ENCODE peak calls at places on chromosomes 1 and 21, in four cellular contexts. V, K, H and J are unnamed samples.

GRCh38 chr1:117095237-117095636 is 26.3 kb downstream of the TRIM45 start:
- DNase-seq in V (no peak), K (no peak), H (no peak), J (no peak)

GRCh38 chr1:228939001-228939691 is 203.9 kb downstream of the RHOU start:
- DNase-seq in V (no peak), K (no peak), H (no peak), J (no peak)

GRCh38 chr1:72439036-72439435 is 156.7 kb upstream of the NEGR1 start:
- DNase-seq in V (no peak), K (no peak), H (no peak), J (no peak)

GRCh38 chr1:9066945-9067807 is 2.3 kb downstream of the SLC2A5 start:
- DNase-seq in V (no peak), K (peak), H (peak), J (no peak)

GRCh38 chr21:43290529-43291346 is 121.9 kb downstream of the CRYAA start:
- DNase-seq in V (no peak), K (no peak), H (no peak), J (no peak)

GRCh38 chr1:70864302-70864701 is 183.3 kb downstream of the PTGER3 start:
- DNase-seq in V (no peak), K (no peak), H (no peak), J (no peak)

GRCh38 chr1:231315887-231316286 is 21.8 kb downstream of the EXOC8 start:
- DNase-seq in V (no peak), K (peak), H (peak), J (peak)

GRCh38 chr1:15424981-15425380 is 13.3 kb upstream of the CTRC start:
- DNase-seq in V (no peak), K (no peak), H (no peak), J (no peak)

GRCh38 chr21:45831991-45832740 is 149.4 kb upstream of the COL6A1 start:
- DNase-seq in V (no peak), K (no peak), H (no peak), J (no peak)

GRCh38 chr21:41187537-41188025 is 19.6 kb downstream of the BACE2 start:
- DNase-seq in V (no peak), K (no peak), H (no peak), J (no peak)

GRCh38 chr1:205488074-205488723 is 16.3 kb upstream of the CDK18 start:
- DNase-seq in V (no peak), K (peak), H (peak), J (peak)

GRCh38 chr1:53929349-53929945 is 16.1 kb downstream of the IFT25 start:
- DNase-seq in V (no peak), K (no peak), H (no peak), J (no peak)

GRCh38 chr1:112995890-112996289 is 39.9 kb upstream of the SLC16A1 start:
- DNase-seq in V (no peak), K (no peak), H (no peak), J (no peak)

GRCh38 chr1:182637769-182638168 is 33.6 kb upstream of the RGS16 start:
- DNase-seq in V (no peak), K (no peak), H (no peak), J (no peak)

GRCh38 chr1:165344198-165344597 is 12.3 kb downstream of the LMX1A start:
- DNase-seq in V (no peak), K (no peak), H (no peak), J (no peak)

GRCh38 chr1:6121021-6121421 is 59.1 kb downstream of the CHD5 start:
- DNase-seq in V (no peak), K (no peak), H (no peak), J (no peak)

GRCh38 chr1:232529747-232530146 is 100.2 kb downstream of the SIPA1L2 start:
- DNase-seq in V (no peak), K (no peak), H (no peak), J (no peak)

DNA sequence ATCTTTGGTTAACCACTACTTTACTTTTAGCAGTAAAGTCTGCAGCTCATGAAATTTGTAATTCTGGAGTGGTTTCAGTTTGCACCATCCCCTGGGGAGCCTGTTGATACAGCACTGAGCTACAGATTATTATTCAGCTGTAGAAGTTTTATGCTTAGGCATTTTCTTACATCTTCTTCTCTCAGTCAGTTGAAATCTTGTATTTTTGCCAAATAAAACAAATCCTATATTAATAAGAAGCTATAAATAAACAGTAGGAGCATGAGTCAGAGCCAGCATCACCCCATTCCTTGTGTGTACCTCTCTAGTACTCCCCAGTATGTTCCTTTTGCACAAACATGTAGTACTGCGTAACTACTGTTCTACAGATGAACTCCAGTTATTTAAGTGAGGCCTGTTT is 118.9 kb downstream of the ATF6 start:
- DNase-seq in V (no peak), K (no peak), H (no peak), J (peak)
- TF ChIP-seq TARDBP in V (no peak), K (no peak), H (no peak), J (no peak)

DNA sequence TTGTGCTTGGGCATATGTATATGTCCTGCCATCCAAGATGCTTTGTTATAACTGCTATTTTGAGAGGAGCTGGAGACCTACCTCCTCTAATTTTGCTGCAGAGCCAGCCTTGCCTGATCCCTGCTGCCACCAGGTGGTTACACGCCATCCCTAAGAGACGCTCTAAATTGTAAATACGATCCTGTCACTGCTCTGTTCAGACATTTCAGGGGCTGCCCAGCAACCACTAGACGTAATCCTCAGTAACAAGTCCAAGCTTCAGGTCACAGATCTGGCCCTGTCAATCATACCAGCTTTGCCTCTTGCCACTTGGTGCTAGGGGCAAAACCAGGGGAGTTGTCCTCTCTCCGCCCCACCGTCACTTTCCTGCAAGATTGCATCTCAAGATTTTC is 32.9 kb downstream of the GPA33 start:
- DNase-seq in V (no peak), K (peak), H (peak), J (peak)
- TF ChIP-seq SP1 in V (no peak), K (no peak), H (no peak), J (no peak)

DNA sequence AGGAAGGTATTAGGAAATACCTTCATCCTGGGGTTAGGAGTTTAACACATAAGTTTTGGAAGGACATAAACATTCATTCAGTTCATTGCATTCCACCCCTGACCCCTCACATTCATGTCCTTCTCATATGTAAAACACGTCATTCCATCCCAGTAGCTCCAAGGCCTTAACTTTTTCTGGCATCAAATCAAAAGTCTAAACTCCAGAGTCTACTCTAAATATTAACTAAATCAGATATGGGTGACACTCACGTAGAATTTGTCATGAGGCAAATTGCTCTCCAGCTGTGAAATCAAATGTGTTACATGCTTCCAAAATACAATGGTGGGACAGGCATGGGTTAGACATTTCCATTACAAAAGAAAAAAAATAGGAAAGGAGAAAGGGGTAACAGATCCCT is 298.2 kb upstream of the LRRC7 start:
- DNase-seq in V (no peak), K (no peak), H (no peak), J (no peak)
- TF ChIP-seq FOXM1 in V (no peak), K (no peak), H (no peak), J (no peak)

DNA sequence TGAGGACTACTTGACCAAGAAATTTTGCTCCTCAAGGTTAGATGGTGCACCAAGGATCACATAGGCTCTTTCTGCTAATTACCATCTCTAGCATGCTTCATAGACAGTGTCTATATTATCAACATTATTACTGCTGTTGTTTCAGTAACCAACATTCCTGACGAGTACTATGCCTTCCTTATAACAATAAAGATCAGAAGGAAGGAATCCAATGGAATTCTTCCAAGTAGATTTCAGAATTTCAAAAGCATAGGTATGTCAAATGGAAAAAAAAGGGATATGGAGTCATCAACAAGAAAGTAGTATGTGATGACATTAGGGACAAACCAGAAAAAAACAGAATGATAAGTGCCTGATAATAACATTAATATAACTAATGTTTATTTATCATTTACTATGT is 39.6 kb upstream of the LPGAT1 start:
- DNase-seq in V (no peak), K (no peak), H (no peak), J (no peak)
- TF ChIP-seq TARDBP in V (no peak), K (no peak), H (no peak), J (no peak)

GRCh38 chr1:84146375-84147032 is 2.4 kb downstream of the PRKACB start:
- DNase-seq in V (no peak), K (no peak), H (no peak), J (no peak)

GRCh38 chr1:84141177-84142003 is 2.7 kb upstream of the PRKACB start:
- DNase-seq in V (no peak), K (no peak), H (no peak), J (no peak)

GRCh38 chr1:84145051-84145450 is 980 bp downstream of the PRKACB start:
- DNase-seq in V (no peak), K (no peak), H (no peak), J (no peak)

GRCh38 chr1:84148758-84149157 is 4.7 kb downstream of the PRKACB start:
- DNase-seq in V (no peak), K (no peak), H (no peak), J (no peak)

DNA sequence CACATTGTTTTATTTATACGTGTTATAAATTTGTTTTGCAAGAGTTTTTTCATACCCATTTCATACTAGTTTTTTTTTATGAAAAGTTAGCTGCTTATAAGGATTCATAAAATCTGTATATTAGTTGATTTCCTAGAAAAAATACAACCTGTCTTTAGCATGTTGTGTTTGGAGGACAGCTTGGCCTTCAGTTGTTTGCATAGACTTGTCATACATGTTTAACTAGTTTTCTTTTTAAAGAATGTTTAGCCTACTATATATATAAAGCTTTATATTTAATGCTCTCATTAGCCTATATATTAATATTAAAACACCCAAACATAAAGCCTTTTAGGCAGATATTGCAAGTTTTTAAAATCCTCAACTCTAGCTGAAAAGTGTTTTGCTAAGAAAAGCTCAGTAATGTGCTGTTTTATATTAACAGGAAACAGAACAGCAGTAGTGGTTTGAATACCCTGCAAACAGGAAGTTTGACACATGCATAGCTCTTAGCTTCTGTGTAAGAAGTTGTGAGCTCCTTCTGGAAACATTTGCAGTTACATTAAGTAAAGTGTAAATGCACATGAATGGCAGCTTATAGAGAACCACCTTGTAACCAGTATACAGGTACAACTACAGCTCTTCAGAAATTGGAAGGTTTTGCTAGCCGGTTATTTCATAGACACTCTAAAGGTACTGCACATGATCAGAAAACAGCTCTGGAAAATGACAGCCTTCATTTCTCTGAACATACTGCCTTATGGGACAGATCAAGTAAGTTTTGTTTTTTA is at the start of gene PRKACB:
- DNase-seq in V (peak), K (no peak), H (no peak), J (no peak)
- TF ChIP-seq SP1 in V (no peak), K (no peak), H (no peak), J (no peak)